ENCODE peak calls at places on chromosomes 2 and 18, in nine cellular contexts. R is GM20000, F is cardiac fibroblast, D is HEK293T, U is pons, L is astrocyte, Q is Peyer's patch, J is AG08395, T is OCI-LY7. B is an unnamed sample.

GRCh38 chr2:33292981-33293586 is 183.4 kb upstream of the RASGRP3 start:
- DNase-seq in D (no peak), F (peak), J (no peak), U (no peak), Q (no peak), T (no peak), R (no peak), L (peak), B (peak)

GRCh38 chr18:78782951-78783563 is 196.6 kb upstream of the SALL3 start:
- DNase-seq in J (no peak), U (no peak), R (no peak), L (no peak), Q (peak), F (no peak), T (no peak), D (no peak), B (no peak)

GRCh38 chr2:178108176-178108575 is 4.1 kb upstream of the RBM45 start:
- DNase-seq in T (no peak), R (no peak), D (no peak), L (no peak), U (no peak), Q (no peak), J (no peak), F (no peak), B (no peak)

GRCh38 chr18:676069-676468 is 18.6 kb downstream of the TYMS start:
- DNase-seq in D (no peak), T (no peak), R (no peak), U (no peak), F (no peak), L (no peak), Q (no peak), J (no peak), B (no peak)

GRCh38 chr2:16665746-16666452 is at the start of gene CYRIA:
- DNase-seq in Q (peak), R (peak), F (peak), U (no peak), T (peak), D (peak), J (peak), L (no peak), B (no peak)

GRCh38 chr2:109120166-109120565 is 8.8 kb upstream of the SH3RF3 start:
- DNase-seq in Q (peak), T (no peak), R (no peak), F (no peak), J (no peak), D (no peak), L (no peak), U (no peak), B (no peak)

GRCh38 chr18:72541871-72542690 is 2.1 kb downstream of the CBLN2 start:
- DNase-seq in L (no peak), R (no peak), U (no peak), D (no peak), J (no peak), F (no peak), T (no peak), Q (no peak), B (no peak)

GRCh38 chr2:230068658-230069080 is at the start of gene SLC16A14:
- DNase-seq in U (peak), R (peak), L (peak), Q (peak), T (peak), J (no peak), D (no peak), F (peak), B (peak)

GRCh38 chr2:156935611-156936010 is 321.9 kb upstream of the GALNT5 start:
- DNase-seq in Q (no peak), U (no peak), F (no peak), L (peak), T (no peak), J (no peak), R (no peak), D (peak), B (no peak)

GRCh38 chr2:146806295-146807005 is 1038.4 kb upstream of the ACVR2A start:
- DNase-seq in D (no peak), U (no peak), R (no peak), L (peak), Q (no peak), T (no peak), J (no peak), F (peak), B (peak)

GRCh38 chr2:205091411-205091810 is 546.1 kb downstream of the PARD3B start:
- DNase-seq in T (no peak), F (no peak), D (no peak), J (no peak), L (no peak), U (no peak), Q (no peak), R (no peak), B (no peak)

GRCh38 chr2:173218331-173219056 is 136.2 kb upstream of the CDCA7 start:
- DNase-seq in Q (no peak), F (peak), J (no peak), R (no peak), U (no peak), D (peak), L (no peak), T (no peak), B (peak)